ENCODE peak calls at places on chromosome 12, in six cellular contexts. A, K, M, T, B and P are unnamed samples.

GRCh38 chr12:55700255-55701018 is 7.3 kb downstream of the ITGA7 start:
- DNase-seq in M (no peak), B (no peak), A (peak), T (no peak), K (peak), P (peak)

GRCh38 chr12:67241482-67241881 is 27.7 kb upstream of the CAND1 start:
- DNase-seq in T (no peak), K (no peak), A (no peak), B (no peak), M (no peak), P (no peak)

GRCh38 chr12:68198490-68199086 is 27.0 kb downstream of the IL26 start:
- DNase-seq in T (no peak), M (no peak), A (no peak), B (no peak), K (no peak), P (no peak)

GRCh38 chr12:131930510-131930909 is 1.4 kb downstream of the PUS1 start:
- DNase-seq in B (no peak), M (no peak), A (no peak), T (no peak), K (no peak), P (no peak)

GRCh38 chr12:94157891-94158495 is 9.6 kb downstream of the PLXNC1 start:
- DNase-seq in M (no peak), A (no peak), K (no peak), T (no peak), B (peak), P (no peak)

GRCh38 chr12:111330800-111331752 is 37.8 kb downstream of the PHETA1 start:
- DNase-seq in K (no peak), T (no peak), A (no peak), M (no peak), B (no peak), P (peak)

GRCh38 chr12:130186631-130187269 is 24.5 kb downstream of the FZD10 start:
- DNase-seq in B (no peak), T (no peak), M (no peak), K (no peak), A (no peak), P (no peak)

GRCh38 chr12:27571463-27571862 is 47.5 kb downstream of the PPFIBP1 start:
- DNase-seq in A (no peak), M (no peak), K (no peak), T (no peak), B (no peak), P (peak)

GRCh38 chr12:911191-911826 is 38.2 kb downstream of the RAD52 start:
- DNase-seq in T (no peak), M (no peak), K (no peak), A (no peak), B (no peak), P (no peak)

GRCh38 chr12:65019696-65020095 is 101.4 kb downstream of the WIF1 start:
- DNase-seq in A (no peak), T (no peak), K (no peak), B (no peak), M (no peak), P (no peak)

GRCh38 chr12:45543887-45544286 is 185.6 kb upstream of the ARID2 start:
- DNase-seq in K (no peak), M (no peak), A (no peak), T (peak), B (peak), P (peak)

GRCh38 chr12:27623645-27624044 is 72.6 kb upstream of the REP15 start:
- DNase-seq in A (no peak), B (no peak), T (no peak), K (no peak), M (no peak), P (no peak)

GRCh38 chr12:88393017-88393767 is 187.1 kb downstream of the KITLG start:
- DNase-seq in M (no peak), K (no peak), T (no peak), B (no peak), A (no peak), P (no peak)

GRCh38 chr12:40107098-40107802 is 1.4 kb upstream of the SLC2A13 start:
- DNase-seq in T (peak), M (peak), B (peak), A (peak), K (peak), P (peak)

GRCh38 chr12:104292872-104293794 is 10.4 kb upstream of the EID3 start:
- DNase-seq in B (no peak), K (no peak), A (no peak), M (no peak), T (no peak), P (no peak)

GRCh38 chr12:93571854-93572711 is at the start of gene SOCS2:
- DNase-seq in A (peak), T (peak), M (peak), B (no peak), K (no peak), P (peak)

GRCh38 chr12:62466018-62466595 is 519 bp upstream of the MON2 start:
- DNase-seq in M (peak), K (no peak), T (peak), A (no peak), B (no peak), P (no peak)

GRCh38 chr12:7241404-7242005 is 52.0 kb downstream of the PEX5 start:
- DNase-seq in A (no peak), T (no peak), M (no peak), B (no peak), K (no peak), P (no peak)

GRCh38 chr12:76455582-76456345 is 103.8 kb downstream of the OSBPL8 start:
- DNase-seq in K (no peak), T (no peak), A (no peak), B (peak), M (no peak), P (peak)

GRCh38 chr12:12661086-12661485 is 34.9 kb downstream of the GPR19 start:
- DNase-seq in K (no peak), A (no peak), M (no peak), B (no peak), T (no peak), P (peak)

GRCh38 chr12:48903982-48904411 is 21.3 kb downstream of the FKBP11 start:
- DNase-seq in B (peak), K (peak), T (peak), M (peak), A (peak), P (peak)

GRCh38 chr12:45732936-45733335 is 3.4 kb downstream of the ARID2 start:
- DNase-seq in B (no peak), A (no peak), M (no peak), T (no peak), K (no peak), P (no peak)

GRCh38 chr12:104750061-104750460 is 208.0 kb downstream of the SLC41A2 start:
- DNase-seq in A (peak), M (no peak), T (no peak), K (no peak), B (no peak), P (no peak)

GRCh38 chr12:103468837-103469236 is 26.9 kb downstream of the C12orf42 start:
- DNase-seq in K (no peak), B (no peak), T (no peak), A (peak), M (no peak), P (no peak)

GRCh38 chr12:116276433-116277216 is 868 bp downstream of the MED13L start:
- DNase-seq in M (peak), B (peak), A (peak), T (peak), K (peak), P (peak)

GRCh38 chr12:117063162-117063911 is 35.9 kb downstream of the TESC start:
- DNase-seq in M (no peak), A (peak), T (no peak), K (no peak), B (no peak), P (no peak)

GRCh38 chr12:86249856-86250255 is 6.3 kb downstream of the MGAT4C start:
- DNase-seq in A (no peak), K (no peak), B (no peak), T (no peak), M (no peak), P (peak)

GRCh38 chr12:31572900-31573299 is 18.0 kb downstream of the DENND5B start:
- DNase-seq in B (no peak), M (no peak), K (no peak), A (no peak), T (no peak), P (no peak)
- TF ChIP-seq POLR2A in B (no peak), M (no peak), K (no peak), A (no peak), T (no peak), P (no peak)

GRCh38 chr12:77882709-77883108 is 52.0 kb downstream of the NAV3 start:
- DNase-seq in A (no peak), K (no peak), M (no peak), T (no peak), B (no peak), P (no peak)
- TF ChIP-seq POLR2A in A (no peak), K (no peak), M (no peak), T (no peak), B (no peak), P (no peak)

GRCh38 chr12:3631272-3631637 is 121.7 kb downstream of the CRACR2A start:
- DNase-seq in M (no peak), K (no peak), B (no peak), A (no peak), T (no peak), P (no peak)
- TF ChIP-seq POLR2A in M (no peak), K (no peak), B (no peak), A (no peak), T (no peak), P (no peak)

GRCh38 chr12:108567388-108567787 is 5.0 kb downstream of the ISCU start:
- DNase-seq in A (no peak), B (no peak), T (no peak), K (no peak), M (no peak), P (no peak)
- TF ChIP-seq POLR2A in A (no peak), B (no peak), T (no peak), K (no peak), M (no peak), P (no peak)

GRCh38 chr12:122265931-122266771 is at the start of gene VPS33A:
- DNase-seq in B (peak), A (peak), T (peak), K (peak), M (peak), P (peak)

DNA sequence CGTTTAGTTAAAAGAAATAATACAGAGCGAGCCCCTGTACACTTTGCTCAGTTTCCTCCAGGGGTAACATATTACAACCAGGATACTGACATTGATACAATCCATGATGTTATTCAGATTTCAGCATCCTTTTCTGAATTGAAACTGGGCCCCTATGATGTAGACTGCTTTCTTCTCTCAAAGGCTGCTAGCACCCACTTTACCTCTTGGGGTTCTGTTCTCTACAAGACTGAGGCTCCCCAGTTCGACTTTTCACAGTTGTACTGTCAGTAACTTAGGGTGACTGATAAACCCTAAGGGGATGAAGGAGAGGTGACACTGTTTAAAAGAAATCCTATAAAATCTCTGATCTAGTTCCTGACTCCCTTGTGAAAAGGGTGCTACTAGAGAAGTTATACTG is 861 bp downstream of the VPS33A start:
- DNase-seq in A (no peak), T (no peak), K (no peak), M (no peak), B (no peak), P (no peak)
- TF ChIP-seq POLR2A in A (no peak), T (no peak), K (no peak), M (no peak), B (no peak), P (no peak)

DNA sequence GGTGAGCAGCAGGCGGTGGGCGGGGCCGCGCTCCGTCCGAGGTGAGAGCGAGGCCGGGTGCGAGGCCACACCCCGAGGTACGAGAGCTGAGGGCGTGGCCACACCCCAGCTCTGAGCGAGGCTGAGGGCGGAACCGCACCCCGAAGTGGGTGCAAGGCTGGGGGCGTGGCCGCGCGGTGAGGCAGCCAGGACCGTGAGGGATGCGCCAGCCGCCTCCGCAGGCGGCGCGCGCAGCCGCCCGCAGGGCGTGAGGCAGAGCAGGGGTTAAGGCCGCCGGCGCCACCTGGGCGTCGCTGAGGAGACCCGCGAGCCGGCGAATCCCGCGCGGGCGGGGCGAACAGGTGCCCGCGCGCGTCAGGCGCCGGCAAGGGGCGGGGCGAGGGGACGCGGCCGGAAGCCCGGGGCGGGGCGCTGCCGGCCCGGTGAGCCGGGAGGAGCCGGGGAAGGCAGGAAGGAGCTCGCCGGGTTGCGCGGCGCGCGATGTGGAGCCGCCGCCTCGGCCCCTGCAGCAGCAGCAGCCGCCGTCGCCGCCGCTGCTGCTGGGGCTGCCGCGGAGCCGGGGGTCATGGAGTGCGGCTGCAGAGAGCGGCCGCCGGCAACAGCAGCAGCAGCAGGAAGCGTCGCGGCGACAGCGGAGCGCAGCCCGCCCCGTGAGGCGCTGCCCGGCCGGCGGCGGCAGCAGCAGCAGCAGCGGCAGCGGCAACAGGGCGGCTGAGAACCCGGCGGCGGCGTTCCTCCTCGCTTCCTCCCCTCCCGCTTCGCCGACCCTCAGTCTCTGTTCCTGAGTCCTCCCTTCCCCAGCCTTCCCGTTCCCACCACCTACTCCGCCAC is at the start of gene BICDL1:
- DNase-seq in T (peak), A (peak), B (peak), K (peak), M (peak), P (peak)
- TF ChIP-seq POLR2A in T (peak), A (no peak), B (no peak), K (no peak), M (no peak), P (no peak)

DNA sequence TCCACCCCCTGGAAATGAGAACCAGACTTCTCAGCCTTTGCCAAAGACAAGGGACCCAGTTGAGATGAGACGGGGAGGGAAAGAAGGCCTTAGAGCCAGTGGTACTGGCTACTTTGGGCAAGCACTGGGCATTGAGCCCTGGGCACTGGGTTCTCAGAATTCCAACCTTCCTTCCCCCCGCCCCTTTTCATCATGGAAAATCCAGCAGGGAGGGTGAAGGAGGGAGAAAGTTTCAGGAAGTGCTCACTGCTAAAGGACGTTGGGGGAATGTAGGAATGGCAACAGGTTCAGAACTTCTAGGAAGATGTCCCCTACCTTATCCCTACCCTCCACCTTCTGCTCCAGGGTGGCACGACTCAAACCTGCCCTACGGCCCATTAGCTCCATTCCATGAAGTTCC is 4.2 kb upstream of the TNS2 start:
- DNase-seq in K (no peak), A (no peak), B (no peak), T (peak), M (peak), P (no peak)
- TF ChIP-seq POLR2A in K (no peak), A (no peak), B (no peak), T (no peak), M (no peak), P (no peak)

DNA sequence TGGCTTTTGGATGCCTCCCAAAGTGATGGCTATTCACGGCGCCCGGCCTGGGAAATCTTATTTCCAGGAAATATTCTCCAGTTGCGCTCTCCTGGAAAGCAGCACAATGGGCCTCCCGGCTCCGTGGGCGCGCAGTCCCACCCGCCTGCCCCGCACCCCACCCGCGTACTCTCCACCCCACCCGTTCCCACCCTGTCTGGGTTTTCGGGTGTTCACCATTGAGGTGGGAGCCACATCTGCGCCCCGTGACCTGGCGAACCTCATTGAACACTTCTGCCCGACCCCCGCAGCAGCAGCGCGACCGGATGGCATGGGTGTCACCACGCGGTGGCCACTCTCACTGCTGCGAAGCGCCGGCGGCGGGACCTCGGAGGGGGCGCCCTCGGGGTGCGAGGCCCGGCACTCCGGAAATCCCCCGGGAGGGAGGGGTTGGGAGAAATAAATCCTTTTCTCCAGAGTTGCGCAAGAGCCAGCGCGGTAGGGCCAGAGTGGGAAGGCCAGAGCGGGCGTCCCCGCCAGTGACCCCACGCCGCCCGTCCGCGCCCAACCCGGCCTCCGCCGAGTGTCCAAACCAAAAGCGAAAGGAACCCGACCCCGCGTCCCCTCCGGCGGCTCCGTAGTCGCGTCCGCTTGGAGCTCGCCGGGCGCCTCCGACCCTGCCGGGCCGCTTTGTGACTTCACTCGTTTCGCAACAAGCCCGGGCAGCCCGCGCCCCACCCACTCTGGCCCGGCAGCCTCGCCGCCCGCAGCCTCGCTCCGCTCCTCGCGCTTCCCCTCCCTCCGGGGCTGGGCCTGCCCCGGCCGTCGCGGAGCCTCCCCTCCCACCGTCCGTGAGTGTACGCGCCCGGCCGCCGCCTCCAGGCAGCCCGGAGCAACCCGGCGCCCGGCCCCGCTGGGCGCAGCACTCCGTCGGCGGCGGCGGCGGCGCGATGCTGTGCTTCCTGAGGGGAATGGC is at the start of gene DRAM1:
- DNase-seq in M (peak), T (peak), A (peak), B (peak), K (peak), P (peak)
- TF ChIP-seq POLR2A in M (peak), T (peak), A (peak), B (peak), K (peak), P (peak)

GRCh38 chr12:3869860-3870259 is 3.3 kb downstream of the PARP11 start:
- DNase-seq in M (no peak), K (no peak), A (no peak), B (no peak), T (no peak), P (no peak)

GRCh38 chr12:3869448-3869847 is 3.8 kb downstream of the PARP11 start:
- DNase-seq in M (no peak), T (no peak), A (no peak), B (no peak), K (no peak), P (no peak)

GRCh38 chr12:3872800-3873636 is at the start of gene PARP11:
- DNase-seq in A (peak), B (peak), M (peak), T (peak), K (peak), P (peak)
- TF ChIP-seq POLR2A in A (no peak), B (peak), M (peak), T (no peak), K (no peak), P (no peak)

GRCh38 chr12:50220357-50221061 is 53.3 kb upstream of the CERS5 start:
- DNase-seq in K (no peak), M (no peak), A (no peak), T (no peak), B (peak), P (no peak)
- TF ChIP-seq POLR2A in K (no peak), M (no peak), A (no peak), T (no peak), B (no peak), P (no peak)